ENCODE peak calls at places on chromosomes 13 and 19, in seven cellular contexts. O, B, E, M, C, W and X are unnamed samples.

GRCh38 chr13:97905517-97905916 is 48.0 kb upstream of the IPO5 start:
- DNase-seq in O (no peak), B (no peak), E (peak), M (no peak), C (no peak), W (no peak), X (no peak)

GRCh38 chr19:1624458-1624857 is 19.2 kb upstream of the UQCR11 start:
- DNase-seq in O (no peak), B (no peak), E (peak), M (peak), C (peak), W (peak), X (no peak)

GRCh38 chr19:41612483-41612882 is 14.4 kb downstream of the CEACAM4 start:
- DNase-seq in O (no peak), B (no peak), E (no peak), M (no peak), C (no peak), W (peak), X (no peak)

GRCh38 chr13:72696590-72696989 is 30.8 kb downstream of the MZT1 start:
- DNase-seq in O (no peak), B (no peak), E (peak), M (no peak), C (no peak), W (no peak), X (no peak)

GRCh38 chr19:47405197-47405550 is 14.2 kb downstream of the MEIS3 start:
- DNase-seq in O (no peak), B (no peak), E (no peak), M (no peak), C (no peak), W (no peak), X (no peak)

GRCh38 chr19:29320611-29321010 is 107.7 kb upstream of the UQCRFS1 start:
- DNase-seq in O (no peak), B (no peak), E (no peak), M (no peak), C (no peak), W (no peak), X (no peak)

GRCh38 chr13:28744091-28744536 is 25.3 kb upstream of the SLC46A3 start:
- DNase-seq in O (no peak), B (no peak), E (peak), M (peak), C (no peak), W (no peak), X (no peak)

GRCh38 chr19:11451942-11452813 is 16.7 kb downstream of the PRKCSH start:
- DNase-seq in O (no peak), B (no peak), E (no peak), M (no peak), C (peak), W (no peak), X (no peak)

GRCh38 chr19:57434386-57435061 is 601 bp upstream of the ZNF749 start:
- DNase-seq in O (no peak), B (no peak), E (no peak), M (no peak), C (peak), W (no peak), X (no peak)

GRCh38 chr19:40601061-40601973 is at the start of gene LTBP4:
- DNase-seq in O (no peak), B (no peak), E (no peak), M (peak), C (peak), W (peak), X (no peak)

GRCh38 chr13:106417467-106418110 is 117.9 kb downstream of the EFNB2 start:
- DNase-seq in O (no peak), B (no peak), E (peak), M (no peak), C (no peak), W (no peak), X (no peak)

GRCh38 chr19:49635530-49636229 is 4.3 kb downstream of the RRAS start:
- DNase-seq in O (no peak), B (no peak), E (peak), M (no peak), C (no peak), W (no peak), X (no peak)

GRCh38 chr13:58919551-58919950 is 1244.2 kb downstream of the DIAPH3 start:
- DNase-seq in O (no peak), B (no peak), E (no peak), M (no peak), C (no peak), W (no peak), X (no peak)

GRCh38 chr19:14114854-14115253 is 2.7 kb downstream of the PRKACA start:
- DNase-seq in O (no peak), B (no peak), E (peak), M (peak), C (peak), W (peak), X (no peak)

GRCh38 chr13:31913459-31913858 is 118.1 kb upstream of the FRY start:
- DNase-seq in O (no peak), B (no peak), E (peak), M (no peak), C (no peak), W (no peak), X (peak)

GRCh38 chr19:56538254-56538760 is 441 bp upstream of the ZFP28 start:
- DNase-seq in O (peak), B (peak), E (peak), M (peak), C (peak), W (peak), X (peak)

GRCh38 chr13:24511019-24511823 is 1.4 kb downstream of the PARP4 start:
- DNase-seq in O (peak), B (peak), E (peak), M (no peak), C (peak), W (no peak), X (no peak)

GRCh38 chr19:48994035-48994386 is 324 bp downstream of the RUVBL2 start:
- DNase-seq in O (no peak), B (no peak), E (no peak), M (no peak), C (no peak), W (no peak), X (no peak)

GRCh38 chr13:58081301-58081820 is 449.8 kb downstream of the PCDH17 start:
- DNase-seq in O (no peak), B (no peak), E (no peak), M (no peak), C (no peak), W (no peak), X (no peak)

GRCh38 chr19:29375429-29376093 is 150.2 kb upstream of the VSTM2B start:
- DNase-seq in O (no peak), B (no peak), E (no peak), M (no peak), C (no peak), W (no peak), X (no peak)

GRCh38 chr19:45872095-45872919 is 8.2 kb downstream of the FOXA3 start:
- DNase-seq in O (no peak), B (no peak), E (no peak), M (no peak), C (no peak), W (no peak), X (no peak)

GRCh38 chr19:38394488-38394887 is 6.0 kb downstream of the SPRED3 start:
- DNase-seq in O (no peak), B (no peak), E (peak), M (no peak), C (peak), W (no peak), X (no peak)

GRCh38 chr13:103157034-103157433 is 90.8 kb upstream of the SLC10A2 start:
- DNase-seq in O (no peak), B (no peak), E (no peak), M (no peak), C (no peak), W (no peak), X (no peak)

GRCh38 chr19:30217461-30217860 is 154.7 kb upstream of the ZNF536 start:
- DNase-seq in O (no peak), B (no peak), E (no peak), M (no peak), C (no peak), W (no peak), X (no peak)

GRCh38 chr13:112068531-112069062 is 1.6 kb downstream of the SOX1 start:
- DNase-seq in O (no peak), B (no peak), E (no peak), M (no peak), C (peak), W (no peak), X (no peak)

GRCh38 chr19:39160889-39161672 is 35.5 kb downstream of the PAK4 start:
- DNase-seq in O (no peak), B (no peak), E (peak), M (no peak), C (no peak), W (no peak), X (no peak)

GRCh38 chr19:49875801-49876421 is 1.2 kb downstream of the AKT1S1 start:
- DNase-seq in O (no peak), B (no peak), E (no peak), M (peak), C (peak), W (peak), X (no peak)

DNA sequence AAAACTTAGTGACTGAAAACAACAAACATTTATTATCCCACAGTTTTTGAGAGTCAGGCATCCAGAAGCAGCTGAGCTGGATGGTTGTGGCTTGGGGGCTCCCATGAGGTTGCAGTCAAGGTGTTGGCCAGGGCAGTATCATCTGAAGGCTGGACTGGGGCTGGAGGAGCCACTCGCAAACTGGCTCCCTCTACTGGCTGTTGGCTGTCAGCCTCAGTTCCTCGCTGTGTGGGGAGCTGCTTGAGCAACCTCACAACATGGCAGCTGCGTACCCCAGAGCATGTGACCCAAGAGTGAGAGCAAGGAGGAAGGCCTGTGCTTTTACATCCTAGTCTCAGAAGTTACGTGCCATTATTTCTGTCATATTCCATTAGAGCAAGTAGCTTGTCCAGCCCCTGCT is 9.7 kb downstream of the YJU2 start:
- DNase-seq in O (no peak), B (no peak), E (peak), M (no peak), C (no peak), W (no peak), X (no peak)
- TF ChIP-seq CTCF in O (peak), B (no peak), E (peak), M (no peak), C (no peak), W (no peak), X (no peak)

DNA sequence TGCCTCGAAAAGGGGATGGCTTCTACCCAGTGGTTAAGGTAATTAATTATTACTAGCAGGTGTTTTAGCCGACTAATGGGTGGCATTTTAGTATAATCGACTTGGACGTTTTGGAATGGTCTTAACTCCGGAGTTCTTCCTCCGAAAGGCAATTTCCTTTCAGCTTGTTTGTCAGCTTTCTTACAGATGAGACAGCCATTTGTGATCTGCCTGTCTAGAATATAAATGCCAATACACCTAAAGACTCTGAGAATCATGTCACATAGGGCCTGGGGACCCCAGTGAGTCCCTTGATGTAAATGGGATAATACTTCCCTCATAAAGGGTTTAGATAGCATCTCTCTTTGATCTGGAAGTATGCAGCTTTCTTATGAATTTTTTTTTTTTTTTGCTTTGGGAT is 41.9 kb upstream of the PSG9 start:
- DNase-seq in O (no peak), B (no peak), E (no peak), M (no peak), C (no peak), W (no peak), X (no peak)
- TF ChIP-seq CTCF in O (no peak), B (no peak), E (no peak), M (no peak), C (no peak), W (no peak), X (no peak)

DNA sequence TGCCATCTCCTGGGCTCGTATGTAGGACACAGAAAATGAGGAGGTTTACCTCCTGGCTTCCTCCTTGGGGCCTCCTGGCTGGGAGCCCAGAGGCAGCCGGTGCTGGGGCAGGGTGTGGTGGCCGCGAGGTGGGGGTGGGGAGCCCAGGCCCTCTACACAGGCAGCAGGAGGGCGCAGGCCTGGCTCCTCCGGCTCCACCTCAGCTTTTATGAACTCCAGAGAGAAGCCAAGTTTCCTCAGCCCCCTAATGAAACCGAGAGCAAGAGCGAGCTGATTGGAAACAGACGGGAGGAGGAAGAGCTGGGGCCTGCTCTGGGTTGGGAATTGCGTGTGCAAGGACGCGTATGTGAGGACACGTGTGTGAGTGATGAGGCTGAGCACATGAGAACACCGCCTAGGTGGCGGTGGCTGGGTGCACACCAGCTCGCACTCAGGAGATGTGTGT is 23.1 kb downstream of the LYL1 start:
- DNase-seq in O (no peak), B (no peak), E (peak), M (no peak), C (no peak), W (peak), X (peak)
- TF ChIP-seq CTCF in O (no peak), B (no peak), E (no peak), M (no peak), C (no peak), W (no peak), X (no peak)

GRCh38 chr13:109699628-109700071 is 86.7 kb downstream of the IRS2 start:
- DNase-seq in O (no peak), B (no peak), E (no peak), M (no peak), C (peak), W (no peak), X (no peak)
- TF ChIP-seq CTCF in O (no peak), B (no peak), E (no peak), M (no peak), C (peak), W (no peak), X (no peak)

DNA sequence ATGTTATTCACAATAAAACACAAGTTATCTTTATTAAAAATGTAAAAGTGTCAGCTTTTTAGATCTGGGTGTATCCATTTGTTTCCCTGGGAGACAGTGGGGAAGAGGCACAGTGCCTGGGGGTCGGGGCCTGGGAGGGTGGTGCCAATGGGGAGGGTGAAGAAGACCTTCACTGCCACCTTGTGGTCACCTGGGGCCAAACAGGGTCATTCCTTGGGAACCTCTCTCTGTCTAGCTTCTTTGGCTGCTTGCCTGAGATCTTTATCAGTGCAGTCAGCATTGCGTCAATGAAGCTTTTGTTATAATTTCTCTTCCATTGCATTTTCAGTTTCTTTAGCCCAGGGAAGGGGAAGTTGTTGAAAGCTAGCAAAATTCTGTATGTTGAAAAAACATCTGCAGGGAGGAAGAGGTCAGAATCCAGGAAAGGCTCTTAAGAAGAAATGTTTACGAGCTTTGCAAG is 39.1 kb downstream of the PCDH8 start:
- DNase-seq in O (no peak), B (no peak), E (peak), M (no peak), C (peak), W (peak), X (no peak)
- TF ChIP-seq CTCF in O (peak), B (peak), E (peak), M (peak), C (peak), W (peak), X (peak)

GRCh38 chr19:8831373-8831772 is 731 bp downstream of the ZNF558 start:
- DNase-seq in O (no peak), B (no peak), E (no peak), M (no peak), C (peak), W (no peak), X (no peak)
- TF ChIP-seq CTCF in O (no peak), B (no peak), E (no peak), M (no peak), C (no peak), W (no peak), X (no peak)